ENCODE peak calls at places on chromosomes 2 and 18, in ten cellular contexts. One of them, this sample, is unnamed.
A peak's percentile ranks its signal among the peaks of the same experiment; 100 is the strongest.

GRCh38 chr2:196086517-196087368 is 18.1 kb upstream of the DNAH7 start:
- DNase-seq in left lung: no peak
- DNase-seq in PC-9: no peak
- DNase-seq in uterus: no peak
- DNase-seq in pancreas: no peak
- DNase-seq in adrenal gland: no peak
- DNase-seq in Peyer's patch: no peak
- DNase-seq in ascending aorta: no peak
- DNase-seq in psoas muscle: no peak
- DNase-seq in lung: no peak
- DNase-seq in this sample: no peak

GRCh38 chr2:11065833-11066232 is 89.4 kb upstream of the SLC66A3 start:
- DNase-seq in left lung: no peak
- DNase-seq in PC-9: no peak
- DNase-seq in uterus: no peak
- DNase-seq in pancreas: no peak
- DNase-seq in adrenal gland: no peak
- DNase-seq in Peyer's patch: no peak
- DNase-seq in ascending aorta: no peak
- DNase-seq in psoas muscle: no peak
- DNase-seq in lung: no peak
- DNase-seq in this sample: no peak

GRCh38 chr2:112646102-112646719 is 472 bp downstream of the SLC20A1 start:
- DNase-seq in left lung: no peak
- DNase-seq in PC-9: no peak
- DNase-seq in uterus: peak; percentile 22
- DNase-seq in pancreas: peak; percentile 51
- DNase-seq in adrenal gland: no peak
- DNase-seq in Peyer's patch: no peak
- DNase-seq in ascending aorta: no peak
- DNase-seq in psoas muscle: no peak
- DNase-seq in lung: no peak
- DNase-seq in this sample: no peak

GRCh38 chr2:151162185-151162584 is 99.5 kb downstream of the RBM43 start:
- DNase-seq in left lung: no peak
- DNase-seq in PC-9: no peak
- DNase-seq in uterus: no peak
- DNase-seq in pancreas: no peak
- DNase-seq in adrenal gland: no peak
- DNase-seq in Peyer's patch: no peak
- DNase-seq in ascending aorta: no peak
- DNase-seq in psoas muscle: no peak
- DNase-seq in lung: no peak
- DNase-seq in this sample: no peak

GRCh38 chr2:202408546-202409140 is 32.5 kb downstream of the BMPR2 start:
- DNase-seq in left lung: no peak
- DNase-seq in PC-9: no peak
- DNase-seq in uterus: no peak
- DNase-seq in pancreas: no peak
- DNase-seq in adrenal gland: no peak
- DNase-seq in Peyer's patch: no peak
- DNase-seq in ascending aorta: no peak
- DNase-seq in psoas muscle: no peak
- DNase-seq in lung: no peak
- DNase-seq in this sample: no peak

GRCh38 chr18:74412106-74412880 is 44.8 kb downstream of the DIPK1C start:
- DNase-seq in left lung: no peak
- DNase-seq in PC-9: no peak
- DNase-seq in uterus: no peak
- DNase-seq in pancreas: no peak
- DNase-seq in adrenal gland: no peak
- DNase-seq in Peyer's patch: no peak
- DNase-seq in ascending aorta: no peak
- DNase-seq in psoas muscle: no peak
- DNase-seq in lung: no peak
- DNase-seq in this sample: no peak

GRCh38 chr2:238948765-238949641 is 101.1 kb downstream of the TWIST2 start:
- DNase-seq in left lung: no peak
- DNase-seq in PC-9: no peak
- DNase-seq in uterus: peak; percentile 5
- DNase-seq in pancreas: no peak
- DNase-seq in adrenal gland: no peak
- DNase-seq in Peyer's patch: no peak
- DNase-seq in ascending aorta: no peak
- DNase-seq in psoas muscle: no peak
- DNase-seq in lung: peak; percentile 17
- DNase-seq in this sample: peak; percentile 42

GRCh38 chr2:232876071-232876977 is 6.3 kb downstream of the SNORC start:
- DNase-seq in left lung: no peak
- DNase-seq in PC-9: peak; percentile 61
- DNase-seq in uterus: no peak
- DNase-seq in pancreas: no peak
- DNase-seq in adrenal gland: no peak
- DNase-seq in Peyer's patch: peak; percentile 85
- DNase-seq in ascending aorta: no peak
- DNase-seq in psoas muscle: peak; percentile 58
- DNase-seq in lung: no peak
- DNase-seq in this sample: no peak

GRCh38 chr18:9595197-9595596 is 19.2 kb downstream of the PPP4R1 start:
- DNase-seq in left lung: no peak
- DNase-seq in PC-9: no peak
- DNase-seq in uterus: no peak
- DNase-seq in pancreas: no peak
- DNase-seq in adrenal gland: no peak
- DNase-seq in Peyer's patch: no peak
- DNase-seq in ascending aorta: no peak
- DNase-seq in psoas muscle: no peak
- DNase-seq in lung: no peak
- DNase-seq in this sample: no peak

GRCh38 chr18:48896326-48896874 is 54.4 kb downstream of the SMAD7 start:
- DNase-seq in left lung: no peak
- DNase-seq in PC-9: no peak
- DNase-seq in uterus: no peak
- DNase-seq in pancreas: no peak
- DNase-seq in adrenal gland: no peak
- DNase-seq in Peyer's patch: no peak
- DNase-seq in ascending aorta: no peak
- DNase-seq in psoas muscle: no peak
- DNase-seq in lung: no peak
- DNase-seq in this sample: no peak

GRCh38 chr2:47403829-47404228 is 873 bp downstream of the MSH2 start:
- DNase-seq in left lung: no peak
- DNase-seq in PC-9: no peak
- DNase-seq in uterus: no peak
- DNase-seq in pancreas: no peak
- DNase-seq in adrenal gland: no peak
- DNase-seq in Peyer's patch: no peak
- DNase-seq in ascending aorta: no peak
- DNase-seq in psoas muscle: no peak
- DNase-seq in lung: no peak
- DNase-seq in this sample: no peak
- H3K27ac ChIP-seq in left lung: no peak overlapping the region
- H3K27ac ChIP-seq in PC-9: peak overlapping the region; percentile 42
- H3K27ac ChIP-seq in uterus: peak overlapping the region; percentile 60
- H3K27ac ChIP-seq in pancreas: no peak overlapping the region
- H3K27ac ChIP-seq in adrenal gland: no peak overlapping the region
- H3K27ac ChIP-seq in Peyer's patch: peak overlapping the region; percentile 89
- H3K27ac ChIP-seq in ascending aorta: no peak overlapping the region
- H3K27ac ChIP-seq in psoas muscle: no peak overlapping the region
- H3K27ac ChIP-seq in lung: no peak overlapping the region
- H3K27ac ChIP-seq in this sample: no peak overlapping the region

DNA sequence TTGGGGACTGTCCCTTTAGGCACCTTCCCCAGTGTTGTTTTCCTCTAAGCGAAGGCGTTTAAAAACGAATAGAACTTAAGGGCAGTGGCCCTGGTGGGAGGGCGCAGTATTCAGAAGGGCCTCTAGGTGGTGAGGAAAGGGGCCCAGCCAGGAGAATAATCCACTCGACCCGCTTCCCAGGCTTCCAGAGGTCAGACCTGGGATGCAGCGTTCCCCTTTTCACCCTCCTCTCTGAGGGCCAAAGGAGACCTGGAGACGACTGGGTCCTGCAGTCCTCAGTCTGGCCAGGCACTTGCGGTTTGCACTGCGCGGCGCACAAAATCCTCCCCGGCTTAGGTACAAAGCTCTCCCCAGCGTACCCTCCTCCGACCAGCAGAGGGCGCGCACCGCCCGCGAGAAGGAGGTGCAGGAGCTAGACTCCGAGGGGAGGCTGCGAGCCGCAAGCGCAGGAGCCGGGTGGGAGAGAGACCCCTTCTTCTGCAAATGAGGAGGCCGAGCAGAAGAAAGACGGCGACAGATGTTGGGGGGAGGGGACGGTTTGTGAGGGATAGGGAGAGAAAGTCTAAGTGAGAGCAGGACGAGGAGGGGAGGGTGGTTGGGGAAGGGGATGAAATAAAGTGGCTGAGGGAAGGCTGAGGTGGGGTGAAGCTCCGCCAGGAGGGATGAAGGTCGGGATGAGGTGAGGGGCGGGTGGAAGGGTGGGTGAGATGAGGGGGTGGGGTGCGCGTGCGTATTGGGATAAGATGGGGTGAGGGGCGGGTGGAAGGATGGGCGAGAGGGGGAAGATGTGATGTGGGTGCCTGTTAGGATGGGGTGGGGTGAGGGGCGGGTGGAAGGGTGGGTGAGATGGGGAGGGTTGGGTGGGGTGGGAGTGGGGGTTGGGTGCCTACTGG is 4.9 kb downstream of the FEV start:
- DNase-seq in left lung: peak; percentile 94
- DNase-seq in PC-9: peak; percentile 79
- DNase-seq in uterus: peak; percentile 67
- DNase-seq in pancreas: peak; percentile 80
- DNase-seq in adrenal gland: peak; percentile 86
- DNase-seq in Peyer's patch: peak; percentile 92
- DNase-seq in ascending aorta: peak; percentile 20
- DNase-seq in psoas muscle: peak; percentile 90
- DNase-seq in lung: peak; percentile 85
- DNase-seq in this sample: peak; percentile 82
- H3K4me3 ChIP-seq in left lung: no peak overlapping the region
- H3K4me3 ChIP-seq in PC-9: peak overlapping the region; percentile 51
- H3K4me3 ChIP-seq in uterus: no peak overlapping the region
- H3K4me3 ChIP-seq in pancreas: no peak overlapping the region
- H3K4me3 ChIP-seq in adrenal gland: no peak overlapping the region
- H3K4me3 ChIP-seq in Peyer's patch: peak overlapping the region; percentile 37
- H3K4me3 ChIP-seq in ascending aorta: peak overlapping the region; percentile 30
- H3K4me3 ChIP-seq in psoas muscle: peak overlapping the region; percentile 34
- H3K4me3 ChIP-seq in lung: no peak overlapping the region
- H3K4me3 ChIP-seq in this sample: no peak overlapping the region

GRCh38 chr2:54579682-54580349 is 123.7 kb downstream of the SPTBN1 start:
- DNase-seq in left lung: no peak
- DNase-seq in PC-9: no peak
- DNase-seq in uterus: no peak
- DNase-seq in pancreas: no peak
- DNase-seq in adrenal gland: no peak
- DNase-seq in Peyer's patch: no peak
- DNase-seq in ascending aorta: no peak
- DNase-seq in psoas muscle: no peak
- DNase-seq in lung: no peak
- DNase-seq in this sample: no peak
- H3K27ac ChIP-seq in left lung: peak overlapping the region; percentile 42
- H3K27ac ChIP-seq in PC-9: peak overlapping the region; percentile 50
- H3K27ac ChIP-seq in uterus: peak overlapping the region; percentile 1
- H3K27ac ChIP-seq in pancreas: peak overlapping the region; percentile 64
- H3K27ac ChIP-seq in adrenal gland: peak overlapping the region; percentile 92
- H3K27ac ChIP-seq in Peyer's patch: peak overlapping the region; percentile 65
- H3K27ac ChIP-seq in ascending aorta: no peak overlapping the region
- H3K27ac ChIP-seq in psoas muscle: no peak overlapping the region
- H3K27ac ChIP-seq in lung: peak overlapping the region; percentile 33
- H3K27ac ChIP-seq in this sample: no peak overlapping the region

GRCh38 chr2:102737435-102737834 is 24.4 kb upstream of the TMEM182 start:
- DNase-seq in left lung: no peak
- DNase-seq in PC-9: no peak
- DNase-seq in uterus: no peak
- DNase-seq in pancreas: no peak
- DNase-seq in adrenal gland: no peak
- DNase-seq in Peyer's patch: no peak
- DNase-seq in ascending aorta: no peak
- DNase-seq in psoas muscle: no peak
- DNase-seq in lung: no peak
- DNase-seq in this sample: no peak
- H3K4me3 ChIP-seq in left lung: peak overlapping the region; percentile 91
- H3K4me3 ChIP-seq in PC-9: peak overlapping the region; percentile 74
- H3K4me3 ChIP-seq in uterus: no peak overlapping the region
- H3K4me3 ChIP-seq in pancreas: peak overlapping the region; percentile 96
- H3K4me3 ChIP-seq in adrenal gland: no peak overlapping the region
- H3K4me3 ChIP-seq in Peyer's patch: no peak overlapping the region
- H3K4me3 ChIP-seq in ascending aorta: peak overlapping the region; percentile 89
- H3K4me3 ChIP-seq in psoas muscle: peak overlapping the region; percentile 96
- H3K4me3 ChIP-seq in lung: no peak overlapping the region
- H3K4me3 ChIP-seq in this sample: peak overlapping the region; percentile 86

GRCh38 chr2:170320948-170321347 is 143.0 kb downstream of the MYO3B start:
- DNase-seq in left lung: no peak
- DNase-seq in PC-9: no peak
- DNase-seq in uterus: no peak
- DNase-seq in pancreas: no peak
- DNase-seq in adrenal gland: no peak
- DNase-seq in Peyer's patch: no peak
- DNase-seq in ascending aorta: no peak
- DNase-seq in psoas muscle: no peak
- DNase-seq in lung: no peak
- DNase-seq in this sample: no peak
- H3K27ac ChIP-seq in left lung: no peak overlapping the region
- H3K27ac ChIP-seq in PC-9: no peak overlapping the region
- H3K27ac ChIP-seq in uterus: no peak overlapping the region
- H3K27ac ChIP-seq in pancreas: no peak overlapping the region
- H3K27ac ChIP-seq in adrenal gland: no peak overlapping the region
- H3K27ac ChIP-seq in Peyer's patch: no peak overlapping the region
- H3K27ac ChIP-seq in ascending aorta: no peak overlapping the region
- H3K27ac ChIP-seq in psoas muscle: no peak overlapping the region
- H3K27ac ChIP-seq in lung: no peak overlapping the region
- H3K27ac ChIP-seq in this sample: no peak overlapping the region

GRCh38 chr2:172430027-172430426 is 2.6 kb downstream of the ITGA6 start:
- DNase-seq in left lung: no peak
- DNase-seq in PC-9: no peak
- DNase-seq in uterus: no peak
- DNase-seq in pancreas: no peak
- DNase-seq in adrenal gland: no peak
- DNase-seq in Peyer's patch: no peak
- DNase-seq in ascending aorta: no peak
- DNase-seq in psoas muscle: no peak
- DNase-seq in lung: no peak
- DNase-seq in this sample: no peak
- H3K4me3 ChIP-seq in left lung: peak overlapping the region; percentile 75
- H3K4me3 ChIP-seq in PC-9: peak overlapping the region; percentile 57
- H3K4me3 ChIP-seq in uterus: peak overlapping the region; percentile 54
- H3K4me3 ChIP-seq in pancreas: peak overlapping the region; percentile 83
- H3K4me3 ChIP-seq in adrenal gland: no peak overlapping the region
- H3K4me3 ChIP-seq in Peyer's patch: peak overlapping the region; percentile 90
- H3K4me3 ChIP-seq in ascending aorta: no peak overlapping the region
- H3K4me3 ChIP-seq in psoas muscle: peak overlapping the region; percentile 94
- H3K4me3 ChIP-seq in lung: peak overlapping the region; percentile 84
- H3K4me3 ChIP-seq in this sample: no peak overlapping the region

DNA sequence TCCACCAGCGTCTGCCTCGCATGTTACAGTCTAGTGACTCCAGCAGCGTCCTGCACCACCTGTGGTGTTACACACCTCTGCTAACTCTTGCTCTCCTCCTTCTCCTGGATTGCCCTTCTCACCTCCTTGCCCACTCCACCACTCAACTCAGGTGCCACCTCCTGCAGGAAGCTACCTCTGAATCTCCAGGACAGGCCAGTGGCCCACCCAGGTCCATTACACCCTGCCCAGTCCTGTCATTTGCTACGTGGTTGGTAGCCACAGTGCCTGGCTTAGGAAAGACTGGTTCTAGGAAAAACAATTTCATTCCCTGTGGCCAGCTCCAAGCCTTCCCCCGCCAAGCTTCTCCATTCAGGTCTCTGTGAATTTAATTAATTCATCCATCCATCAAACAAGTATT is 114.0 kb upstream of the PPP1CB start:
- DNase-seq in left lung: no peak
- DNase-seq in PC-9: no peak
- DNase-seq in uterus: no peak
- DNase-seq in pancreas: no peak
- DNase-seq in adrenal gland: no peak
- DNase-seq in Peyer's patch: no peak
- DNase-seq in ascending aorta: no peak
- DNase-seq in psoas muscle: no peak
- DNase-seq in lung: no peak
- DNase-seq in this sample: no peak
- H3K27ac ChIP-seq in left lung: no peak overlapping the region
- H3K27ac ChIP-seq in PC-9: no peak overlapping the region
- H3K27ac ChIP-seq in uterus: peak overlapping the region; percentile 98
- H3K27ac ChIP-seq in pancreas: no peak overlapping the region
- H3K27ac ChIP-seq in adrenal gland: peak overlapping the region; percentile 77
- H3K27ac ChIP-seq in Peyer's patch: peak overlapping the region; percentile 31
- H3K27ac ChIP-seq in ascending aorta: peak overlapping the region; percentile 94
- H3K27ac ChIP-seq in psoas muscle: peak overlapping the region; percentile 77
- H3K27ac ChIP-seq in lung: no peak overlapping the region
- H3K27ac ChIP-seq in this sample: no peak overlapping the region